ENCODE peak calls at places on chromosomes 11 and 22, in ten cellular contexts. One of them, this sample, is unnamed.

GRCh38 chr11:95849087-95849825 is 59.0 kb downstream of the CEP57 start:
- DNase-seq in right lobe of liver: no peak
- DNase-seq in astrocyte: peak; percentile 80
- DNase-seq in stomach: peak; percentile 41
- DNase-seq in PC-3: peak; percentile 88
- DNase-seq in heart left ventricle: peak; percentile 40
- DNase-seq in psoas muscle: peak; percentile 51
- DNase-seq in Peyer's patch: no peak
- DNase-seq in Panc1: peak; percentile 39
- DNase-seq in transverse colon: peak; percentile 44
- DNase-seq in this sample: no peak

GRCh38 chr22:49326558-49326957 is 501.1 kb downstream of the BRD1 start:
- DNase-seq in right lobe of liver: no peak
- DNase-seq in astrocyte: no peak
- DNase-seq in stomach: peak; percentile 10
- DNase-seq in PC-3: no peak
- DNase-seq in heart left ventricle: no peak
- DNase-seq in psoas muscle: no peak
- DNase-seq in Peyer's patch: no peak
- DNase-seq in Panc1: no peak
- DNase-seq in transverse colon: no peak
- DNase-seq in this sample: peak; percentile 4

GRCh38 chr11:120566176-120566575 is 54.6 kb downstream of the GRIK4 start:
- DNase-seq in right lobe of liver: no peak
- DNase-seq in astrocyte: peak; percentile 64
- DNase-seq in stomach: no peak
- DNase-seq in PC-3: peak; percentile 59
- DNase-seq in heart left ventricle: no peak
- DNase-seq in psoas muscle: no peak
- DNase-seq in Peyer's patch: no peak
- DNase-seq in Panc1: no peak
- DNase-seq in transverse colon: no peak
- DNase-seq in this sample: no peak

GRCh38 chr22:23220485-23221350 is 40.4 kb downstream of the BCR start:
- DNase-seq in right lobe of liver: peak; percentile 31
- DNase-seq in astrocyte: peak; percentile 63
- DNase-seq in stomach: no peak
- DNase-seq in PC-3: no peak
- DNase-seq in heart left ventricle: peak; percentile 52
- DNase-seq in psoas muscle: no peak
- DNase-seq in Peyer's patch: peak; percentile 7
- DNase-seq in Panc1: no peak
- DNase-seq in transverse colon: peak; percentile 41
- DNase-seq in this sample: no peak

GRCh38 chr22:20904008-20904979 is 12.9 kb upstream of the CRKL start:
- DNase-seq in right lobe of liver: no peak
- DNase-seq in astrocyte: peak; percentile 94
- DNase-seq in stomach: no peak
- DNase-seq in PC-3: peak; percentile 91
- DNase-seq in heart left ventricle: no peak
- DNase-seq in psoas muscle: no peak
- DNase-seq in Peyer's patch: no peak
- DNase-seq in Panc1: peak; percentile 83
- DNase-seq in transverse colon: no peak
- DNase-seq in this sample: no peak

GRCh38 chr11:78188809-78189724 is at the start of gene USP35:
- DNase-seq in right lobe of liver: no peak
- DNase-seq in astrocyte: no peak
- DNase-seq in stomach: no peak
- DNase-seq in PC-3: no peak
- DNase-seq in heart left ventricle: peak; percentile 24
- DNase-seq in psoas muscle: no peak
- DNase-seq in Peyer's patch: peak; percentile 41
- DNase-seq in Panc1: no peak
- DNase-seq in transverse colon: no peak
- DNase-seq in this sample: no peak

GRCh38 chr11:126423743-126424142 is 68.3 kb downstream of the ST3GAL4 start:
- DNase-seq in right lobe of liver: no peak
- DNase-seq in astrocyte: no peak
- DNase-seq in stomach: no peak
- DNase-seq in PC-3: no peak
- DNase-seq in heart left ventricle: no peak
- DNase-seq in psoas muscle: peak; percentile 34
- DNase-seq in Peyer's patch: no peak
- DNase-seq in Panc1: no peak
- DNase-seq in transverse colon: no peak
- DNase-seq in this sample: no peak

GRCh38 chr11:117950999-117951961 is 22.1 kb upstream of the TMPRSS13 start:
- DNase-seq in right lobe of liver: no peak
- DNase-seq in astrocyte: no peak
- DNase-seq in stomach: no peak
- DNase-seq in PC-3: no peak
- DNase-seq in heart left ventricle: no peak
- DNase-seq in psoas muscle: no peak
- DNase-seq in Peyer's patch: no peak
- DNase-seq in Panc1: no peak
- DNase-seq in transverse colon: peak; percentile 22
- DNase-seq in this sample: no peak

GRCh38 chr11:66987158-66987620 is 12.1 kb downstream of the C11orf86 start:
- DNase-seq in right lobe of liver: no peak
- DNase-seq in astrocyte: no peak
- DNase-seq in stomach: no peak
- DNase-seq in PC-3: no peak
- DNase-seq in heart left ventricle: no peak
- DNase-seq in psoas muscle: no peak
- DNase-seq in Peyer's patch: no peak
- DNase-seq in Panc1: no peak
- DNase-seq in transverse colon: no peak
- DNase-seq in this sample: no peak

GRCh38 chr11:66986178-66986545 is 11.1 kb downstream of the C11orf86 start:
- DNase-seq in right lobe of liver: peak; percentile 57
- DNase-seq in astrocyte: no peak
- DNase-seq in stomach: peak; percentile 41
- DNase-seq in PC-3: no peak
- DNase-seq in heart left ventricle: no peak
- DNase-seq in psoas muscle: no peak
- DNase-seq in Peyer's patch: no peak
- DNase-seq in Panc1: no peak
- DNase-seq in transverse colon: no peak
- DNase-seq in this sample: no peak

GRCh38 chr11:66983275-66983924 is 8.3 kb downstream of the C11orf86 start:
- DNase-seq in right lobe of liver: no peak
- DNase-seq in astrocyte: no peak
- DNase-seq in stomach: no peak
- DNase-seq in PC-3: no peak
- DNase-seq in heart left ventricle: no peak
- DNase-seq in psoas muscle: no peak
- DNase-seq in Peyer's patch: no peak
- DNase-seq in Panc1: no peak
- DNase-seq in transverse colon: no peak
- DNase-seq in this sample: no peak

GRCh38 chr11:66988238-66988637 is 13.1 kb downstream of the C11orf86 start:
- DNase-seq in right lobe of liver: no peak
- DNase-seq in astrocyte: no peak
- DNase-seq in stomach: no peak
- DNase-seq in PC-3: no peak
- DNase-seq in heart left ventricle: no peak
- DNase-seq in psoas muscle: no peak
- DNase-seq in Peyer's patch: no peak
- DNase-seq in Panc1: no peak
- DNase-seq in transverse colon: no peak
- DNase-seq in this sample: no peak

DNA sequence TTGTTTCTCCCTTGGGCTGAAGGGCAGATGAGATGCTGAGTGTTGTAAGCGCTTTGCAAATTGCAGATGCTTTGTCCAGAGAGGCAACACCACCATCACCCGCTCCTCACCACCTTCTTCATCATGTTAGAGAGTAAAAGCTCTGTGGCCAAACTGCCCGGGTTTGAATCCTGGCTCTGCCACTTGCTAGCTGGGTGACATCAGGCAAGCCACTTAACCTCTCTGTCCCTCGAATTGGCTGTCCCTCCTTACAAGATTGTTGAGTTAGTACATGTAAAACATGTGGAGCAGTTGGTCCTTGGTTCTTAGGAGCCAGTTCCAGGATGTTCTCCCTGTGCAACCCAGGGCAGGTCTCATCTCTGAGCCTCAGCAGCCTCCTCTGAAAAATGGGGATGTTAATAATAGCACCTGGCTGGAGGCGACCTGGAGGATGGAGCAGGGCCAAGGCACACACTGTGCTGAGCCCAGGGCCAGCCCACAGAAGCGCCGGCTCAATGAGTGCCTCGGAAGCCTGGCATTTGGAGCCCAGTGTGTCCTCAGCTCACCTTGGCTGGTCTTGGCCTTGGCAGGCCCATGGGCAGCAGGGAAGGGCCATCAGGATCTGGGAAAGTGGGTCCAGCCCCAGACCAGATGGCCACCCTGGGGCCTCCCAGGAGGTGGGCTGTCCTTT is 10.5 kb downstream of the C11orf86 start:
- DNase-seq in right lobe of liver: peak; percentile 67
- DNase-seq in astrocyte: no peak
- DNase-seq in stomach: peak; percentile 88
- DNase-seq in PC-3: no peak
- DNase-seq in heart left ventricle: peak; percentile 86
- DNase-seq in psoas muscle: peak; percentile 84
- DNase-seq in Peyer's patch: no peak
- DNase-seq in Panc1: no peak
- DNase-seq in transverse colon: no peak
- DNase-seq in this sample: peak; percentile 63
- H3K4me1 ChIP-seq in right lobe of liver: peaks cover 20% of the 10 kb centered on the region
- H3K4me1 ChIP-seq in astrocyte: peaks cover 9% of the 10 kb centered on the region
- H3K4me1 ChIP-seq in stomach: peaks cover 47% of the 10 kb centered on the region
- H3K4me1 ChIP-seq in PC-3: peaks cover 28% of the 10 kb centered on the region
- H3K4me1 ChIP-seq in heart left ventricle: peaks cover 15% of the 10 kb centered on the region
- H3K4me1 ChIP-seq in psoas muscle: peaks cover 24% of the 10 kb centered on the region
- H3K4me1 ChIP-seq in Peyer's patch: peaks cover 16% of the 10 kb centered on the region
- H3K4me1 ChIP-seq in Panc1: peaks cover 8% of the 10 kb centered on the region
- H3K4me1 ChIP-seq in transverse colon: peaks cover 11% of the 10 kb centered on the region
- H3K4me1 ChIP-seq in this sample: no peaks in the 10 kb centered on the region

DNA sequence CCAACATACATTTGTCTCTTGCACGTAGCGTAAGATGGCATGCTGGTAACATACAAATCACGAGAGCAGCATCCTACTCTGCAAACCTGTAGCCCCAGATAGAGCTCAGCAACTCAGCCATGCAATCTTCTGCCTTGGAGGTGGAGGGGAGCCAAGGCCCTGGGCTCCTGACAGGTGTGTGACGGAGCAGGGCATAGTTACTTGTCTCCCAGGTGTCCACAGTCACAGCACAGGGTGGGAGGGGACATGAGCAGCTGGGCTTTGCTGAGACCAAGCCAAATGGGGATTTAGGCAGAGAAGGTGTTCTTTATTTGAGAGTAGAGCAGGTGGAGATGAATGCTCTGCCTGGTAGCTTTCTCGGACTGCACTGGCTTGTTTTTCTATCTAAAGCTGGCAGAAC is 111.7 kb downstream of the TEAD1 start:
- DNase-seq in right lobe of liver: no peak
- DNase-seq in astrocyte: no peak
- DNase-seq in stomach: no peak
- DNase-seq in PC-3: no peak
- DNase-seq in heart left ventricle: no peak
- DNase-seq in psoas muscle: no peak
- DNase-seq in Peyer's patch: no peak
- DNase-seq in Panc1: no peak
- DNase-seq in transverse colon: no peak
- DNase-seq in this sample: no peak
- H3K4me3 ChIP-seq in right lobe of liver: no peak overlapping the region
- H3K4me3 ChIP-seq in astrocyte: no peak overlapping the region
- H3K4me3 ChIP-seq in stomach: no peak overlapping the region
- H3K4me3 ChIP-seq in PC-3: no peak overlapping the region
- H3K4me3 ChIP-seq in heart left ventricle: no peak overlapping the region
- H3K4me3 ChIP-seq in psoas muscle: no peak overlapping the region
- H3K4me3 ChIP-seq in Peyer's patch: no peak overlapping the region
- H3K4me3 ChIP-seq in Panc1: no peak overlapping the region
- H3K4me3 ChIP-seq in transverse colon: no peak overlapping the region
- H3K4me3 ChIP-seq in this sample: no peak overlapping the region

GRCh38 chr22:37794376-37794775 is 13.4 kb upstream of the GCAT start:
- DNase-seq in right lobe of liver: no peak
- DNase-seq in astrocyte: no peak
- DNase-seq in stomach: no peak
- DNase-seq in PC-3: no peak
- DNase-seq in heart left ventricle: no peak
- DNase-seq in psoas muscle: no peak
- DNase-seq in Peyer's patch: no peak
- DNase-seq in Panc1: no peak
- DNase-seq in transverse colon: no peak
- DNase-seq in this sample: no peak

GRCh38 chr22:37802310-37803194 is 5.2 kb upstream of the GCAT start:
- DNase-seq in right lobe of liver: peak; percentile 64
- DNase-seq in astrocyte: no peak
- DNase-seq in stomach: peak; percentile 60
- DNase-seq in PC-3: peak; percentile 30
- DNase-seq in heart left ventricle: peak; percentile 71
- DNase-seq in psoas muscle: peak; percentile 78
- DNase-seq in Peyer's patch: peak; percentile 80
- DNase-seq in Panc1: no peak
- DNase-seq in transverse colon: peak; percentile 73
- DNase-seq in this sample: no peak

GRCh38 chr22:37801946-37802309 is 5.8 kb upstream of the GCAT start:
- DNase-seq in right lobe of liver: no peak
- DNase-seq in astrocyte: no peak
- DNase-seq in stomach: no peak
- DNase-seq in PC-3: no peak
- DNase-seq in heart left ventricle: no peak
- DNase-seq in psoas muscle: no peak
- DNase-seq in Peyer's patch: peak; percentile 63
- DNase-seq in Panc1: no peak
- DNase-seq in transverse colon: no peak
- DNase-seq in this sample: no peak

GRCh38 chr22:37796079-37796478 is 11.7 kb upstream of the GCAT start:
- DNase-seq in right lobe of liver: no peak
- DNase-seq in astrocyte: no peak
- DNase-seq in stomach: no peak
- DNase-seq in PC-3: no peak
- DNase-seq in heart left ventricle: no peak
- DNase-seq in psoas muscle: no peak
- DNase-seq in Peyer's patch: no peak
- DNase-seq in Panc1: no peak
- DNase-seq in transverse colon: no peak
- DNase-seq in this sample: no peak

GRCh38 chr22:37797874-37798500 is 9.7 kb upstream of the GCAT start:
- DNase-seq in right lobe of liver: no peak
- DNase-seq in astrocyte: no peak
- DNase-seq in stomach: no peak
- DNase-seq in PC-3: no peak
- DNase-seq in heart left ventricle: no peak
- DNase-seq in psoas muscle: no peak
- DNase-seq in Peyer's patch: no peak
- DNase-seq in Panc1: no peak
- DNase-seq in transverse colon: no peak
- DNase-seq in this sample: no peak
- TF ChIP-seq CTCF in right lobe of liver: no peak
- TF ChIP-seq CTCF in astrocyte: no peak
- TF ChIP-seq CTCF in stomach: no peak
- TF ChIP-seq CTCF in PC-3: no peak
- TF ChIP-seq CTCF in heart left ventricle: no peak
- TF ChIP-seq CTCF in psoas muscle: no peak
- TF ChIP-seq CTCF in Peyer's patch: no peak
- TF ChIP-seq CTCF in Panc1: no peak
- TF ChIP-seq CTCF in transverse colon: no peak
- TF ChIP-seq CTCF in this sample: no peak

DNA sequence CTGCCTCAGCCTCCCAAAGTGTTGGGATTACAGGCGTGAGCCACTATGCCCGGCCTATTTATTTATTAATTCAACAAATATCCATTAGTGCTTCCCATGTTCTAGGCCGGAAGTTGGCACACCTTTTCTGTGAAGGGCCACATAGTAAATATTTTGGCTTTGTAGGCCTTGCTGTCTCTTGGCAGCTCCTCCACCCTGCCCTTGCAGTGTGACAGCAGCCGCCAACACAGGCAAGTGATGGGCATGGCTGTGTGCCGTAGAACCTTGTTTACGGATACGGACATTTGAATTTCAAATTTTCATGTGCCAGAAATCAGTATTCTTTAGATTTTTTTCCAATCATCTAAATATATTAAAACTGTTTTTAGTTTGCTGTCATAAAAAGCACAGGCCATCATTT is 139.5 kb downstream of the WNT7B start:
- DNase-seq in right lobe of liver: no peak
- DNase-seq in astrocyte: no peak
- DNase-seq in stomach: no peak
- DNase-seq in PC-3: no peak
- DNase-seq in heart left ventricle: no peak
- DNase-seq in psoas muscle: no peak
- DNase-seq in Peyer's patch: no peak
- DNase-seq in Panc1: no peak
- DNase-seq in transverse colon: no peak
- DNase-seq in this sample: no peak
- H3K4me1 ChIP-seq in right lobe of liver: no peaks in the 10 kb centered on the region
- H3K4me1 ChIP-seq in astrocyte: peaks cover 21% of the 10 kb centered on the region
- H3K4me1 ChIP-seq in stomach: no peaks in the 10 kb centered on the region
- H3K4me1 ChIP-seq in PC-3: peaks cover 1% of the 10 kb centered on the region
- H3K4me1 ChIP-seq in heart left ventricle: no peaks in the 10 kb centered on the region
- H3K4me1 ChIP-seq in psoas muscle: no peaks in the 10 kb centered on the region
- H3K4me1 ChIP-seq in Peyer's patch: no peaks in the 10 kb centered on the region
- H3K4me1 ChIP-seq in Panc1: no peaks in the 10 kb centered on the region
- H3K4me1 ChIP-seq in transverse colon: no peaks in the 10 kb centered on the region
- H3K4me1 ChIP-seq in this sample: no peaks in the 10 kb centered on the region

This sample was measured in breast epithelium.